ENCODE peak calls at places on chromosomes 3 and 15, in five cellular contexts. One of them, this sample, is unnamed. For H3K27me3, the result is how much of the 10 kb centered on the place peaks cover.

GRCh38 chr3:59143447-59143846 is 93.6 kb upstream of the CFAP20DC start:
- DNase-seq in suprapubic skin: no peak
- DNase-seq in HepG2: no peak
- DNase-seq in prostate gland: no peak
- DNase-seq in body of pancreas: no peak
- DNase-seq in this sample: no peak

GRCh38 chr3:44309500-44309899 is 29.1 kb upstream of the TCAIM start:
- DNase-seq in suprapubic skin: no peak
- DNase-seq in HepG2: no peak
- DNase-seq in prostate gland: no peak
- DNase-seq in body of pancreas: no peak
- DNase-seq in this sample: no peak

GRCh38 chr3:188900421-188900941 is 271.3 kb upstream of the TPRG1 start:
- DNase-seq in suprapubic skin: no peak
- DNase-seq in HepG2: no peak
- DNase-seq in prostate gland: peak
- DNase-seq in body of pancreas: no peak
- DNase-seq in this sample: no peak

GRCh38 chr3:50612234-50612972 is 829 bp upstream of the CISH start:
- DNase-seq in suprapubic skin: no peak
- DNase-seq in HepG2: no peak
- DNase-seq in prostate gland: no peak
- DNase-seq in body of pancreas: no peak
- DNase-seq in this sample: no peak

GRCh38 chr15:23422946-23423708 is 23.9 kb downstream of the GOLGA6L2 start:
- DNase-seq in suprapubic skin: no peak
- DNase-seq in HepG2: peak
- DNase-seq in prostate gland: no peak
- DNase-seq in body of pancreas: no peak
- DNase-seq in this sample: no peak

GRCh38 chr3:135056084-135056730 is 261.1 kb downstream of the EPHB1 start:
- DNase-seq in suprapubic skin: no peak
- DNase-seq in HepG2: no peak
- DNase-seq in prostate gland: no peak
- DNase-seq in body of pancreas: no peak
- DNase-seq in this sample: no peak

GRCh38 chr3:150775001-150775599 is 12.1 kb upstream of the SIAH2 start:
- DNase-seq in suprapubic skin: no peak
- DNase-seq in HepG2: no peak
- DNase-seq in prostate gland: no peak
- DNase-seq in body of pancreas: no peak
- DNase-seq in this sample: peak

GRCh38 chr3:137761563-137762503 is 2.3 kb upstream of the SOX14 start:
- DNase-seq in suprapubic skin: no peak
- DNase-seq in HepG2: no peak
- DNase-seq in prostate gland: no peak
- DNase-seq in body of pancreas: no peak
- DNase-seq in this sample: peak

GRCh38 chr15:88391700-88392099 is 75.5 kb downstream of the MRPL46 start:
- DNase-seq in suprapubic skin: no peak
- DNase-seq in HepG2: no peak
- DNase-seq in prostate gland: no peak
- DNase-seq in body of pancreas: no peak
- DNase-seq in this sample: no peak

GRCh38 chr15:45126535-45127158 is 3.0 kb downstream of the DUOXA1 start:
- DNase-seq in suprapubic skin: no peak
- DNase-seq in HepG2: peak
- DNase-seq in prostate gland: peak
- DNase-seq in body of pancreas: peak
- DNase-seq in this sample: no peak
- H3K27me3 ChIP-seq in suprapubic skin: under half
- H3K27me3 ChIP-seq in HepG2: under half
- H3K27me3 ChIP-seq in prostate gland: under half
- H3K27me3 ChIP-seq in body of pancreas: under half
- H3K27me3 ChIP-seq in this sample: under half

GRCh38 chr15:34964277-34964676 is 5.3 kb downstream of the AQR start:
- DNase-seq in suprapubic skin: no peak
- DNase-seq in HepG2: no peak
- DNase-seq in prostate gland: no peak
- DNase-seq in body of pancreas: no peak
- DNase-seq in this sample: no peak

GRCh38 chr15:34973512-34973911 is 4.0 kb upstream of the AQR start:
- DNase-seq in suprapubic skin: no peak
- DNase-seq in HepG2: no peak
- DNase-seq in prostate gland: no peak
- DNase-seq in body of pancreas: no peak
- DNase-seq in this sample: no peak

GRCh38 chr15:34969340-34970097 is at the start of gene AQR:
- DNase-seq in suprapubic skin: peak
- DNase-seq in HepG2: peak
- DNase-seq in prostate gland: peak
- DNase-seq in body of pancreas: peak
- DNase-seq in this sample: peak
- TF ChIP-seq POLR2A in suprapubic skin: peak
- TF ChIP-seq POLR2A in HepG2: peak
- TF ChIP-seq POLR2A in prostate gland: peak
- TF ChIP-seq POLR2A in body of pancreas: peak
- TF ChIP-seq POLR2A in this sample: no peak

GRCh38 chr3:53618524-53618906 is 124.1 kb downstream of the CACNA1D start:
- DNase-seq in suprapubic skin: no peak
- DNase-seq in HepG2: no peak
- DNase-seq in prostate gland: no peak
- DNase-seq in body of pancreas: no peak
- DNase-seq in this sample: no peak

GRCh38 chr3:53616330-53616729 is 121.9 kb downstream of the CACNA1D start:
- DNase-seq in suprapubic skin: no peak
- DNase-seq in HepG2: no peak
- DNase-seq in prostate gland: no peak
- DNase-seq in body of pancreas: peak
- DNase-seq in this sample: no peak

GRCh38 chr3:53618946-53619345 is 124.5 kb downstream of the CACNA1D start:
- DNase-seq in suprapubic skin: no peak
- DNase-seq in HepG2: no peak
- DNase-seq in prostate gland: no peak
- DNase-seq in body of pancreas: no peak
- DNase-seq in this sample: no peak

GRCh38 chr3:53616971-53617892 is 122.8 kb downstream of the CACNA1D start:
- DNase-seq in suprapubic skin: no peak
- DNase-seq in HepG2: no peak
- DNase-seq in prostate gland: no peak
- DNase-seq in body of pancreas: no peak
- DNase-seq in this sample: no peak

GRCh38 chr3:53617893-53618523 is 123.6 kb downstream of the CACNA1D start:
- DNase-seq in suprapubic skin: no peak
- DNase-seq in HepG2: no peak
- DNase-seq in prostate gland: no peak
- DNase-seq in body of pancreas: peak
- DNase-seq in this sample: peak
- H3K27me3 ChIP-seq in suprapubic skin: under half
- H3K27me3 ChIP-seq in HepG2: under half
- H3K27me3 ChIP-seq in prostate gland: under half
- H3K27me3 ChIP-seq in body of pancreas: under half
- H3K27me3 ChIP-seq in this sample: under half

GRCh38 chr15:44662478-44663409 is 718 bp downstream of the SPG11 start:
- DNase-seq in suprapubic skin: peak
- DNase-seq in HepG2: peak
- DNase-seq in prostate gland: peak
- DNase-seq in body of pancreas: peak
- DNase-seq in this sample: peak
- TF ChIP-seq POLR2A in suprapubic skin: no peak
- TF ChIP-seq POLR2A in HepG2: peak
- TF ChIP-seq POLR2A in prostate gland: no peak
- TF ChIP-seq POLR2A in body of pancreas: no peak
- TF ChIP-seq POLR2A in this sample: peak

DNA sequence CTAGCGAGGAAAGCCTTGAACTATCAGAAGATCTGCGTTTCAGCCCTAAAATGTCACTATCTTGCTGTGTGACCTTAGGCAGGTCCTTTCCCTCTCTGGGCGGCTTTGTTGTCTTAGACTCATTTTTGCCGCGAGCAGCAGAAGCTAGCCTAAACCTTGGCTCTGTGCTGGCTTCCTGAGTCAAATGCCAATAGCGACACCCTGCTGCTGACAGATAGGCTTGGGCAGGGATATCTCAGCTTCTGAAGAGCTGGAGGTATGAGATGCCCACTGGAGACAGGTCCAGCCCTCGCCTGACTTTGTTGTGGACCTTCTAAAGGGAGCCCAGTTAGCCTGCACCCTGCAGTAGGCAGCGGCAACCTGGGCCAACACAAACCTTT is 1.3 kb downstream of the ADAMTSL3 start:
- DNase-seq in suprapubic skin: no peak
- DNase-seq in HepG2: no peak
- DNase-seq in prostate gland: no peak
- DNase-seq in body of pancreas: no peak
- DNase-seq in this sample: no peak
- H3K27me3 ChIP-seq in suprapubic skin: under half
- H3K27me3 ChIP-seq in HepG2: under half
- H3K27me3 ChIP-seq in prostate gland: under half
- H3K27me3 ChIP-seq in body of pancreas: under half
- H3K27me3 ChIP-seq in this sample: under half

GRCh38 chr3:182795383-182795782 is 2.1 kb downstream of the ATP11B start:
- DNase-seq in suprapubic skin: no peak
- DNase-seq in HepG2: no peak
- DNase-seq in prostate gland: peak
- DNase-seq in body of pancreas: peak
- DNase-seq in this sample: peak

GRCh38 chr3:182794806-182795369 is 1.6 kb downstream of the ATP11B start:
- DNase-seq in suprapubic skin: no peak
- DNase-seq in HepG2: no peak
- DNase-seq in prostate gland: no peak
- DNase-seq in body of pancreas: no peak
- DNase-seq in this sample: no peak

GRCh38 chr3:182793663-182794454 is 555 bp downstream of the ATP11B start:
- DNase-seq in suprapubic skin: peak
- DNase-seq in HepG2: peak
- DNase-seq in prostate gland: peak
- DNase-seq in body of pancreas: peak
- DNase-seq in this sample: peak

GRCh38 chr3:182794455-182794773 is 1.1 kb downstream of the ATP11B start:
- DNase-seq in suprapubic skin: no peak
- DNase-seq in HepG2: no peak
- DNase-seq in prostate gland: no peak
- DNase-seq in body of pancreas: no peak
- DNase-seq in this sample: no peak

DNA sequence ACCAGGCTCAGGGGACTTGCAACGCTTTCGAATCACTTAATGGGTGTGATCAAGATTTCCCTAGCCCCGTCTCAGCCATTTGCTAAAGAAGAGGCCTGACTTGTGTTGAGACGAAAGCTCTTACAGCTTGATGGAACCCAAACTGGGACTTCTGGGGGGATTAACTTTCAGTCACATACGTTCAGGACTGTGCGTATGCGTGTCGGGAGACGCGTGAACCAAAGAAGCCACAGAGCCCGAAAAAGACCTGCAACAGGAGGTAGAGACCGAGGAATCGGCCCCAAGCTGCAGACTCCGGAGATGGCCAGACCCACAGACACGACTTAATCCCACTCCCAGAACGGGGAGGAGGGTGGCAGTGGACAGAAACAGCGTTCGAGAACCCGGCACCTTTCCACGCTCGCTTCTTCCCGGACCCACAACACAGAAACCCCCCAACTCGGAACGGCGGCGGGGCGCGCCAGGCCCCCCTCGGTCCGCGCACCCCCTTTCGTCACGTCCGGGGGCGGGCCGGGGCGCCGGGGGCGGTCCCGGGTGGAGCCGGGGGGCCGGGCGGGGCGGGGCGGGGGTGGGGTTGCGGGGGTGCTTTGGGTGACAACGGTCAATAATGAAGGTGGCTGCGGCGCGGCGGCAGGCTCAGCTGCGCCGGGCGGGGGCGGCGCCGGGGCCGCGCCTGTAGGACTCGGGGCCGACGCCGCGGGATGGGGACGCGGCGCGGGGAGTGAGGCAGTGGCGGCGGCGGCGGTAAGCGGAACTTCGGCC is at the start of gene ATP11B:
- DNase-seq in suprapubic skin: peak
- DNase-seq in HepG2: peak
- DNase-seq in prostate gland: peak
- DNase-seq in body of pancreas: peak
- DNase-seq in this sample: peak
- TF ChIP-seq POLR2A in suprapubic skin: no peak
- TF ChIP-seq POLR2A in HepG2: peak
- TF ChIP-seq POLR2A in prostate gland: peak
- TF ChIP-seq POLR2A in body of pancreas: peak
- TF ChIP-seq POLR2A in this sample: peak

GRCh38 chr15:66251790-66252355 is 1.7 kb downstream of the MEGF11 start:
- DNase-seq in suprapubic skin: no peak
- DNase-seq in HepG2: no peak
- DNase-seq in prostate gland: no peak
- DNase-seq in body of pancreas: no peak
- DNase-seq in this sample: peak

GRCh38 chr15:66249623-66250174 is 3.9 kb downstream of the MEGF11 start:
- DNase-seq in suprapubic skin: no peak
- DNase-seq in HepG2: no peak
- DNase-seq in prostate gland: no peak
- DNase-seq in body of pancreas: no peak
- DNase-seq in this sample: no peak

GRCh38 chr15:66252411-66253295 is 897 bp downstream of the MEGF11 start:
- DNase-seq in suprapubic skin: no peak
- DNase-seq in HepG2: peak
- DNase-seq in prostate gland: peak
- DNase-seq in body of pancreas: peak
- DNase-seq in this sample: peak

GRCh38 chr15:66253296-66253642 is 281 bp downstream of the MEGF11 start:
- DNase-seq in suprapubic skin: no peak
- DNase-seq in HepG2: no peak
- DNase-seq in prostate gland: no peak
- DNase-seq in body of pancreas: no peak
- DNase-seq in this sample: peak

GRCh38 chr15:66251065-66251789 is 2.3 kb downstream of the MEGF11 start:
- DNase-seq in suprapubic skin: no peak
- DNase-seq in HepG2: no peak
- DNase-seq in prostate gland: no peak
- DNase-seq in body of pancreas: no peak
- DNase-seq in this sample: no peak
- H3K27me3 ChIP-seq in suprapubic skin: half or more
- H3K27me3 ChIP-seq in HepG2: half or more
- H3K27me3 ChIP-seq in prostate gland: under half
- H3K27me3 ChIP-seq in body of pancreas: under half
- H3K27me3 ChIP-seq in this sample: under half

GRCh38 chr15:26082069-26082832 is 219.1 kb upstream of the ATP10A start:
- DNase-seq in suprapubic skin: peak
- DNase-seq in HepG2: peak
- DNase-seq in prostate gland: peak
- DNase-seq in body of pancreas: peak
- DNase-seq in this sample: peak
- TF ChIP-seq POLR2A in suprapubic skin: no peak
- TF ChIP-seq POLR2A in HepG2: peak
- TF ChIP-seq POLR2A in prostate gland: peak
- TF ChIP-seq POLR2A in body of pancreas: peak
- TF ChIP-seq POLR2A in this sample: peak

This sample was measured in upper lobe of left lung.